ENCODE peak calls at places on chromosome 13, in seven cellular contexts. S, R, M, G, W, Y and N are unnamed samples.
A peak's percentile ranks its signal among the peaks of the same experiment; 100 is the strongest.

GRCh38 chr13:95298971-95299627 is 2.2 kb downstream of the ABCC4 start:
- DNase-seq in G (no peak), Y (no peak), W (no peak), R (no peak), M (no peak), S (peak; percentile 90), N (peak; percentile 50)

GRCh38 chr13:77509221-77509620 is 26.3 kb upstream of the SCEL start:
- DNase-seq in S (peak; percentile 87), W (no peak), G (no peak), R (no peak), M (no peak), Y (no peak), N (no peak)

GRCh38 chr13:35470671-35471465 is 5.6 kb downstream of the MAB21L1 start:
- DNase-seq in R (no peak), G (no peak), S (peak; percentile 41), Y (peak; percentile 47), W (no peak), M (peak; percentile 72), N (peak; percentile 6)

GRCh38 chr13:111505175-111505777 is 184.8 kb downstream of the TEX29 start:
- DNase-seq in M (no peak), R (no peak), Y (peak; percentile 52), W (no peak), G (no peak), S (no peak), N (no peak)

GRCh38 chr13:110650436-110650835 is 35.1 kb downstream of the NAXD start:
- DNase-seq in S (no peak), Y (no peak), W (no peak), G (no peak), M (no peak), R (no peak), N (no peak)

GRCh38 chr13:110471833-110472162 is 89.7 kb downstream of the RAB20 start:
- DNase-seq in R (no peak), W (no peak), M (peak; percentile 67), G (peak; percentile 64), Y (no peak), S (peak; percentile 87), N (no peak)

GRCh38 chr13:98906746-98907502 is 70.9 kb downstream of the DOCK9 start:
- DNase-seq in Y (no peak), S (no peak), W (no peak), M (no peak), G (no peak), R (no peak), N (no peak)

GRCh38 chr13:81686877-81687276 is 1346.0 kb upstream of the SPRY2 start:
- DNase-seq in Y (no peak), W (no peak), S (peak; percentile 48), R (no peak), G (no peak), M (no peak), N (no peak)

GRCh38 chr13:59531571-59532091 is 632.1 kb downstream of the DIAPH3 start:
- DNase-seq in Y (no peak), R (no peak), W (no peak), S (peak; percentile 85), G (peak; percentile 78), M (peak; percentile 82), N (peak; percentile 78)

GRCh38 chr13:47628666-47629065 is 372.4 kb downstream of the SUCLA2 start:
- DNase-seq in W (no peak), G (no peak), M (no peak), S (no peak), Y (no peak), R (no peak), N (no peak)

GRCh38 chr13:28333204-28333900 is 161.6 kb downstream of the FLT1 start:
- DNase-seq in Y (no peak), G (no peak), M (no peak), S (no peak), W (no peak), R (no peak), N (no peak)

GRCh38 chr13:29595380-29596063 is at the start of gene SLC7A1:
- DNase-seq in M (no peak), Y (peak; percentile 67), W (peak; percentile 83), R (no peak), S (peak; percentile 83), G (peak; percentile 66), N (peak; percentile 94)

GRCh38 chr13:28653111-28653510 is 5.8 kb upstream of the POMP start:
- DNase-seq in W (no peak), G (no peak), S (no peak), R (no peak), M (no peak), Y (no peak), N (no peak)

GRCh38 chr13:51323824-51324511 is 15.5 kb upstream of the SERPINE3 start:
- DNase-seq in M (no peak), G (no peak), Y (no peak), R (no peak), S (no peak), W (no peak), N (no peak)

GRCh38 chr13:67736646-67737420 is 506.7 kb upstream of the PCDH9 start:
- DNase-seq in S (peak; percentile 78), Y (peak; percentile 44), G (no peak), M (no peak), R (no peak), W (no peak), N (peak; percentile 3)

GRCh38 chr13:79044415-79044814 is 361.6 kb downstream of the RBM26 start:
- DNase-seq in M (no peak), G (no peak), Y (no peak), R (no peak), W (no peak), S (no peak), N (no peak)

GRCh38 chr13:33235078-33235477 is 50.5 kb downstream of the STARD13 start:
- DNase-seq in M (no peak), G (no peak), W (no peak), R (no peak), S (peak; percentile 82), Y (no peak), N (no peak)

GRCh38 chr13:105414639-105415038 is 1120.8 kb downstream of the EFNB2 start:
- DNase-seq in Y (no peak), R (no peak), M (no peak), S (no peak), G (no peak), W (no peak), N (no peak)

GRCh38 chr13:44713793-44714469 is 137.8 kb upstream of the TSC22D1 start:
- DNase-seq in M (peak; percentile 70), G (no peak), Y (no peak), W (no peak), S (peak; percentile 96), R (no peak), N (peak; percentile 13)

GRCh38 chr13:25213716-25214115 is 41.6 kb upstream of the AMER2 start:
- DNase-seq in R (no peak), S (no peak), G (no peak), M (no peak), Y (no peak), W (no peak), N (no peak)

GRCh38 chr13:44622701-44623100 is 46.6 kb upstream of the TSC22D1 start:
- DNase-seq in W (no peak), Y (no peak), R (no peak), S (no peak), G (no peak), M (no peak), N (no peak)

GRCh38 chr13:30681489-30682242 is 53.7 kb upstream of the ALOX5AP start:
- DNase-seq in G (no peak), W (no peak), R (no peak), M (peak; percentile 52), S (peak; percentile 85), Y (no peak), N (no peak)

GRCh38 chr13:39684531-39685137 is 29.2 kb downstream of the COG6 start:
- DNase-seq in S (peak; percentile 72), W (no peak), R (no peak), Y (no peak), G (no peak), M (no peak), N (peak; percentile 43)

GRCh38 chr13:52788011-52788410 is 48.4 kb upstream of the CNMD start:
- DNase-seq in M (no peak), S (no peak), Y (no peak), G (no peak), W (no peak), R (no peak), N (no peak)

GRCh38 chr13:29888306-29888705 is 37.9 kb upstream of the UBL3 start:
- DNase-seq in S (peak; percentile 46), R (no peak), G (no peak), M (no peak), Y (no peak), W (no peak), N (no peak)

GRCh38 chr13:43368003-43368402 is 344.6 kb downstream of the DNAJC15 start:
- DNase-seq in W (no peak), M (no peak), Y (no peak), S (peak; percentile 55), G (no peak), R (no peak), N (no peak)

GRCh38 chr13:44816701-44817684 is 172.3 kb downstream of the NUFIP1 start:
- DNase-seq in W (no peak), Y (no peak), S (peak; percentile 51), R (no peak), G (no peak), M (no peak), N (no peak)

GRCh38 chr13:44930907-44931676 is 58.2 kb downstream of the NUFIP1 start:
- DNase-seq in S (peak; percentile 45), Y (no peak), G (no peak), M (no peak), W (no peak), R (no peak), N (no peak)

GRCh38 chr13:80924596-80924995 is 583.7 kb upstream of the SPRY2 start:
- DNase-seq in G (no peak), Y (no peak), R (no peak), M (no peak), S (peak; percentile 80), W (no peak), N (peak; percentile 23)

GRCh38 chr13:97278395-97279078 is 56.4 kb downstream of the MBNL2 start:
- DNase-seq in R (no peak), Y (no peak), G (no peak), M (no peak), W (no peak), S (no peak), N (no peak)

GRCh38 chr13:99982021-99982740 is 597 bp downstream of the ZIC2 start:
- DNase-seq in S (no peak), Y (no peak), R (no peak), W (no peak), M (peak; percentile 32), G (no peak), N (peak; percentile 54)

GRCh38 chr13:51924756-51925544 is 63.2 kb downstream of the CCDC70 start:
- DNase-seq in S (no peak), M (no peak), G (no peak), W (no peak), Y (no peak), R (no peak), N (peak; percentile 8)